ENCODE peak calls at places on chromosomes 16 and 17, in eight cellular contexts. I is Calu3; X is stimulated activated CD8-positive, alpha-beta memory T cell treated with anti-CD3 and anti-CD28 coated beads, Interleukin-7, amount 100 ng/mL, for 24 hours; G is adrenal gland; B is SW480; W is MCF 10A; E is fibroblast of the aortic adventitia; S is effector CD4-positive, alpha-beta T cell. O is an unnamed sample.

GRCh38 chr17:72518810-72519597 is 398.2 kb downstream of the SOX9 start:
- DNase-seq in X (no peak), S (no peak), I (peak; percentile 11), W (no peak), E (no peak), B (peak; percentile 25), G (no peak), O (no peak)

GRCh38 chr17:75568412-75569255 is 19.0 kb upstream of the MYO15B start:
- DNase-seq in E (no peak), B (no peak), S (no peak), X (no peak), I (no peak), W (no peak), G (no peak), O (no peak)

GRCh38 chr17:32452281-32452680 is 8.0 kb downstream of the PSMD11 start:
- DNase-seq in S (no peak), B (no peak), I (no peak), E (no peak), X (no peak), G (no peak), W (no peak), O (no peak)

GRCh38 chr17:75241143-75241430 is 20.3 kb downstream of the GGA3 start:
- DNase-seq in B (no peak), W (no peak), G (no peak), S (no peak), X (no peak), E (peak; percentile 85), I (no peak), O (no peak)

GRCh38 chr16:1485847-1486496 is 2.8 kb downstream of the PTX4 start:
- DNase-seq in W (no peak), I (no peak), X (no peak), G (no peak), B (no peak), S (no peak), E (no peak), O (no peak)

GRCh38 chr17:48100591-48101011 is 677 bp downstream of the CBX1 start:
- DNase-seq in G (peak; percentile 55), X (no peak), E (peak; percentile 61), I (peak; percentile 74), W (peak; percentile 77), S (no peak), B (peak; percentile 74), O (no peak)

GRCh38 chr17:74566132-74566753 is 1.1 kb downstream of the CD300H start:
- DNase-seq in G (peak; percentile 28), B (peak; percentile 49), X (no peak), W (peak; percentile 78), S (no peak), I (peak; percentile 48), E (peak; percentile 14), O (no peak)

GRCh38 chr17:34706029-34706428 is 126.6 kb downstream of the TMEM132E start:
- DNase-seq in G (peak; percentile 49), W (peak; percentile 13), X (no peak), I (peak; percentile 63), E (peak; percentile 14), B (no peak), S (no peak), O (peak; percentile 0)

GRCh38 chr16:68332411-68333121 is 21.7 kb downstream of the PRMT7 start:
- DNase-seq in B (no peak), S (no peak), X (no peak), W (no peak), I (no peak), G (peak; percentile 54), E (peak; percentile 31), O (peak; percentile 66)

GRCh38 chr16:28820016-28820415 is 2.8 kb upstream of the ATXN2L start:
- DNase-seq in W (no peak), S (no peak), G (no peak), E (no peak), B (no peak), X (no peak), I (no peak), O (no peak)

GRCh38 chr16:54766355-54766754 is 164.3 kb upstream of the IRX5 start:
- DNase-seq in I (no peak), S (no peak), W (no peak), X (no peak), G (no peak), B (no peak), E (no peak), O (no peak)

GRCh38 chr17:48719642-48720262 is 2.6 kb downstream of the PRAC1 start:
- DNase-seq in I (no peak), W (no peak), E (no peak), X (no peak), B (peak; percentile 58), G (no peak), S (no peak), O (no peak)

GRCh38 chr16:29141586-29142324 is 156.9 kb downstream of the LAT start:
- DNase-seq in W (no peak), G (no peak), I (no peak), X (no peak), S (no peak), B (no peak), E (no peak), O (no peak)

GRCh38 chr17:48515925-48516900 is 14.6 kb downstream of the HOXB1 start:
- DNase-seq in X (no peak), E (no peak), G (no peak), B (no peak), I (no peak), W (no peak), S (no peak), O (no peak)

GRCh38 chr17:59762022-59762825 is 54.8 kb downstream of the VMP1 start:
- DNase-seq in X (no peak), I (no peak), S (no peak), W (peak; percentile 40), B (peak; percentile 32), E (peak; percentile 80), G (no peak), O (no peak)

GRCh38 chr17:412211-413015 is 59.8 kb upstream of the RPH3AL start:
- DNase-seq in B (peak; percentile 36), X (no peak), W (peak; percentile 66), G (peak; percentile 66), E (peak; percentile 81), S (peak; percentile 61), I (peak; percentile 36), O (peak; percentile 1)

GRCh38 chr16:56939801-56940200 is 7.9 kb downstream of the HERPUD1 start:
- DNase-seq in E (no peak), I (no peak), B (no peak), X (no peak), S (no peak), G (no peak), W (no peak), O (no peak)

GRCh38 chr16:55285586-55285985 is 38.4 kb upstream of the IRX6 start:
- DNase-seq in E (no peak), B (no peak), G (no peak), S (no peak), X (no peak), I (no peak), W (no peak), O (no peak)

GRCh38 chr16:21179126-21179982 is 20.9 kb downstream of the LDAF1 start:
- DNase-seq in X (no peak), G (no peak), S (no peak), W (no peak), I (no peak), E (no peak), B (no peak), O (no peak)

GRCh38 chr16:4613636-4614570 is 785 bp downstream of the UBALD1 start:
- DNase-seq in G (peak; percentile 43), S (no peak), X (no peak), W (peak; percentile 28), I (peak; percentile 46), E (peak; percentile 25), B (peak; percentile 25), O (peak; percentile 7)

GRCh38 chr17:19718613-19719364 is 2.4 kb upstream of the SLC47A2 start:
- DNase-seq in W (peak; percentile 69), X (no peak), B (no peak), S (no peak), G (no peak), E (no peak), I (no peak), O (no peak)